ENCODE peak calls at places on chromosomes 11 and 22, in ten cellular contexts. One of them, this sample, is unnamed.

GRCh38 chr11:38818720-38819119 is 2220.7 kb upstream of the RAG2 start:
- DNase-seq in cardiac fibroblast: peak; percentile 9
- DNase-seq in BJ: no peak
- DNase-seq in brain microvascular endothelial cell: no peak
- DNase-seq in HAP-1: no peak
- DNase-seq in MM.1S: no peak
- DNase-seq in bronchial epithelial cell: peak; percentile 10
- DNase-seq in skeletal muscle cell: no peak
- DNase-seq in astrocyte of the spinal cord: no peak
- DNase-seq in esophagus muscularis mucosa: no peak
- DNase-seq in this sample: no peak

GRCh38 chr11:27795955-27796861 is 96.0 kb upstream of the BDNF start:
- DNase-seq in bronchial epithelial cell: peak; percentile 3
- DNase-seq in BJ: no peak
- DNase-seq in skeletal muscle cell: no peak
- DNase-seq in brain microvascular endothelial cell: no peak
- DNase-seq in HAP-1: peak; percentile 54
- DNase-seq in esophagus muscularis mucosa: no peak
- DNase-seq in cardiac fibroblast: no peak
- DNase-seq in astrocyte of the spinal cord: peak; percentile 49
- DNase-seq in MM.1S: no peak
- DNase-seq in this sample: no peak

GRCh38 chr11:130425156-130425555 is 3.3 kb downstream of the ADAMTS8 start:
- DNase-seq in HAP-1: no peak
- DNase-seq in MM.1S: no peak
- DNase-seq in bronchial epithelial cell: no peak
- DNase-seq in skeletal muscle cell: no peak
- DNase-seq in astrocyte of the spinal cord: no peak
- DNase-seq in cardiac fibroblast: no peak
- DNase-seq in esophagus muscularis mucosa: no peak
- DNase-seq in BJ: no peak
- DNase-seq in brain microvascular endothelial cell: no peak
- DNase-seq in this sample: no peak

GRCh38 chr11:88779551-88779950 is 286.2 kb downstream of the GRM5 start:
- DNase-seq in cardiac fibroblast: peak; percentile 55
- DNase-seq in bronchial epithelial cell: peak; percentile 83
- DNase-seq in HAP-1: no peak
- DNase-seq in astrocyte of the spinal cord: peak; percentile 91
- DNase-seq in BJ: peak; percentile 27
- DNase-seq in skeletal muscle cell: peak; percentile 85
- DNase-seq in esophagus muscularis mucosa: no peak
- DNase-seq in MM.1S: no peak
- DNase-seq in brain microvascular endothelial cell: peak; percentile 14
- DNase-seq in this sample: no peak

GRCh38 chr11:86396403-86396802 is 21.7 kb downstream of the CCDC81 start:
- DNase-seq in skeletal muscle cell: peak; percentile 40
- DNase-seq in bronchial epithelial cell: peak; percentile 47
- DNase-seq in brain microvascular endothelial cell: peak; percentile 54
- DNase-seq in esophagus muscularis mucosa: no peak
- DNase-seq in BJ: peak; percentile 41
- DNase-seq in HAP-1: no peak
- DNase-seq in cardiac fibroblast: peak; percentile 82
- DNase-seq in MM.1S: no peak
- DNase-seq in astrocyte of the spinal cord: peak; percentile 63
- DNase-seq in this sample: no peak

GRCh38 chr11:93081694-93082093 is 112.2 kb downstream of the MTNR1B start:
- DNase-seq in BJ: no peak
- DNase-seq in bronchial epithelial cell: no peak
- DNase-seq in skeletal muscle cell: no peak
- DNase-seq in cardiac fibroblast: no peak
- DNase-seq in MM.1S: no peak
- DNase-seq in brain microvascular endothelial cell: no peak
- DNase-seq in astrocyte of the spinal cord: no peak
- DNase-seq in esophagus muscularis mucosa: no peak
- DNase-seq in HAP-1: no peak
- DNase-seq in this sample: no peak

GRCh38 chr22:40400173-40400572 is 29.8 kb downstream of the SGSM3 start:
- DNase-seq in bronchial epithelial cell: no peak
- DNase-seq in MM.1S: no peak
- DNase-seq in HAP-1: no peak
- DNase-seq in esophagus muscularis mucosa: no peak
- DNase-seq in skeletal muscle cell: no peak
- DNase-seq in astrocyte of the spinal cord: no peak
- DNase-seq in BJ: no peak
- DNase-seq in brain microvascular endothelial cell: no peak
- DNase-seq in cardiac fibroblast: no peak
- DNase-seq in this sample: no peak

GRCh38 chr11:94400839-94401772 is at the start of gene GPR83:
- DNase-seq in BJ: no peak
- DNase-seq in HAP-1: no peak
- DNase-seq in astrocyte of the spinal cord: peak; percentile 5
- DNase-seq in bronchial epithelial cell: no peak
- DNase-seq in skeletal muscle cell: no peak
- DNase-seq in MM.1S: no peak
- DNase-seq in esophagus muscularis mucosa: no peak
- DNase-seq in brain microvascular endothelial cell: peak; percentile 11
- DNase-seq in cardiac fibroblast: peak; percentile 10
- DNase-seq in this sample: no peak

GRCh38 chr22:27405672-27406388 is 395.7 kb downstream of the MN1 start:
- DNase-seq in HAP-1: peak; percentile 32
- DNase-seq in astrocyte of the spinal cord: peak; percentile 38
- DNase-seq in MM.1S: peak; percentile 11
- DNase-seq in skeletal muscle cell: no peak
- DNase-seq in bronchial epithelial cell: peak; percentile 43
- DNase-seq in esophagus muscularis mucosa: no peak
- DNase-seq in brain microvascular endothelial cell: no peak
- DNase-seq in cardiac fibroblast: peak; percentile 69
- DNase-seq in BJ: no peak
- DNase-seq in this sample: no peak

GRCh38 chr11:100719362-100719761 is 32.3 kb downstream of the ARHGAP42 start:
- DNase-seq in bronchial epithelial cell: no peak
- DNase-seq in brain microvascular endothelial cell: no peak
- DNase-seq in skeletal muscle cell: no peak
- DNase-seq in MM.1S: no peak
- DNase-seq in BJ: no peak
- DNase-seq in HAP-1: no peak
- DNase-seq in cardiac fibroblast: peak; percentile 35
- DNase-seq in astrocyte of the spinal cord: peak; percentile 74
- DNase-seq in esophagus muscularis mucosa: no peak
- DNase-seq in this sample: no peak

GRCh38 chr11:11577932-11578331 is 43.9 kb downstream of the GALNT18 start:
- DNase-seq in brain microvascular endothelial cell: no peak
- DNase-seq in astrocyte of the spinal cord: no peak
- DNase-seq in HAP-1: no peak
- DNase-seq in esophagus muscularis mucosa: no peak
- DNase-seq in skeletal muscle cell: no peak
- DNase-seq in BJ: no peak
- DNase-seq in bronchial epithelial cell: no peak
- DNase-seq in MM.1S: no peak
- DNase-seq in cardiac fibroblast: no peak
- DNase-seq in this sample: no peak

GRCh38 chr11:15993360-15993759 is 363.0 kb downstream of the SOX6 start:
- DNase-seq in BJ: no peak
- DNase-seq in MM.1S: no peak
- DNase-seq in bronchial epithelial cell: no peak
- DNase-seq in skeletal muscle cell: no peak
- DNase-seq in esophagus muscularis mucosa: no peak
- DNase-seq in brain microvascular endothelial cell: no peak
- DNase-seq in HAP-1: no peak
- DNase-seq in astrocyte of the spinal cord: no peak
- DNase-seq in cardiac fibroblast: no peak
- DNase-seq in this sample: no peak
- H3K4me3 ChIP-seq in BJ: no peak overlapping the region
- H3K4me3 ChIP-seq in MM.1S: no peak overlapping the region
- H3K4me3 ChIP-seq in bronchial epithelial cell: no peak overlapping the region
- H3K4me3 ChIP-seq in skeletal muscle cell: no peak overlapping the region
- H3K4me3 ChIP-seq in esophagus muscularis mucosa: no peak overlapping the region
- H3K4me3 ChIP-seq in brain microvascular endothelial cell: no peak overlapping the region
- H3K4me3 ChIP-seq in HAP-1: no peak overlapping the region
- H3K4me3 ChIP-seq in astrocyte of the spinal cord: no peak overlapping the region
- H3K4me3 ChIP-seq in cardiac fibroblast: no peak overlapping the region
- H3K4me3 ChIP-seq in this sample: no peak overlapping the region

DNA sequence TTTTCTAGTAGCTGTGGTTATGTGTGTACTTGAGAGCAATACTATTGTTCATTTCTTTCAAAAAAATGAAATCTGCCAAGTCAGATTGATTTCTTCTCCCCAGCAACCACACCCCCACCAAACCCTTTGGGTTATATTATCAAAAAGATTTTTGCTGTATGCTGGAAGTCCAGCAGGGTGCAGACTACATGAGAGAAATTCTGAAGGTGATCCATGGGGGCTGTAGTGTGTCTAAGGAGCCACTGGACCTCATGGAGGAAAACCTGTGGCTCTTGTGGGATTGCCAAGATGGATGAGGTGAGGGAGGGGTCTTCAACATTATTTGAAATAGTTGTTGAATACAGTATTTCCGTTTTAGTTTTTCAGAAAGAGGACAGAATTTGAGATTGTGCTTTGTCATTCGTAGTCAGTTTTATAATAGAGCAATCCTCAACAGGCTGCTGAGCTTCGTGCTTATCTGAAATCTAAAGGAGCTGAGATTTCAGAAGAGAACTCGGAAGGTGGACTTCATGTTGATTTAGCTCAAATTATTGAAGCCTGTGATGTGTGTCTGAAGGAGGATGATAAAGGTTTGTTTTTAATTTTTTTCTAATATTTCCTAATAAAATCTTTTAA is 3.1 kb downstream of the EIF3M start:
- DNase-seq in esophagus muscularis mucosa: no peak
- DNase-seq in MM.1S: peak; percentile 22
- DNase-seq in skeletal muscle cell: no peak
- DNase-seq in brain microvascular endothelial cell: peak; percentile 29
- DNase-seq in astrocyte of the spinal cord: peak; percentile 15
- DNase-seq in HAP-1: peak; percentile 43
- DNase-seq in cardiac fibroblast: peak; percentile 47
- DNase-seq in BJ: no peak
- DNase-seq in bronchial epithelial cell: peak; percentile 27
- DNase-seq in this sample: no peak
- H3K4me3 ChIP-seq in esophagus muscularis mucosa: no peak overlapping the region
- H3K4me3 ChIP-seq in MM.1S: no peak overlapping the region
- H3K4me3 ChIP-seq in skeletal muscle cell: no peak overlapping the region
- H3K4me3 ChIP-seq in brain microvascular endothelial cell: no peak overlapping the region
- H3K4me3 ChIP-seq in astrocyte of the spinal cord: no peak overlapping the region
- H3K4me3 ChIP-seq in HAP-1: peak overlapping the region; percentile 87
- H3K4me3 ChIP-seq in cardiac fibroblast: no peak overlapping the region
- H3K4me3 ChIP-seq in BJ: no peak overlapping the region
- H3K4me3 ChIP-seq in bronchial epithelial cell: no peak overlapping the region
- H3K4me3 ChIP-seq in this sample: no peak overlapping the region

GRCh38 chr22:42929838-42930155 is 72.7 kb upstream of the ARFGAP3 start:
- DNase-seq in brain microvascular endothelial cell: no peak
- DNase-seq in MM.1S: no peak
- DNase-seq in cardiac fibroblast: no peak
- DNase-seq in HAP-1: no peak
- DNase-seq in astrocyte of the spinal cord: no peak
- DNase-seq in skeletal muscle cell: no peak
- DNase-seq in BJ: no peak
- DNase-seq in bronchial epithelial cell: no peak
- DNase-seq in esophagus muscularis mucosa: no peak
- DNase-seq in this sample: no peak
- H3K4me3 ChIP-seq in brain microvascular endothelial cell: no peak overlapping the region
- H3K4me3 ChIP-seq in MM.1S: no peak overlapping the region
- H3K4me3 ChIP-seq in cardiac fibroblast: no peak overlapping the region
- H3K4me3 ChIP-seq in HAP-1: no peak overlapping the region
- H3K4me3 ChIP-seq in astrocyte of the spinal cord: no peak overlapping the region
- H3K4me3 ChIP-seq in skeletal muscle cell: no peak overlapping the region
- H3K4me3 ChIP-seq in BJ: no peak overlapping the region
- H3K4me3 ChIP-seq in bronchial epithelial cell: no peak overlapping the region
- H3K4me3 ChIP-seq in esophagus muscularis mucosa: no peak overlapping the region
- H3K4me3 ChIP-seq in this sample: no peak overlapping the region

GRCh38 chr22:36409911-36410756 is 22.4 kb upstream of the MYH9 start:
- DNase-seq in brain microvascular endothelial cell: no peak
- DNase-seq in skeletal muscle cell: no peak
- DNase-seq in bronchial epithelial cell: peak; percentile 97
- DNase-seq in esophagus muscularis mucosa: no peak
- DNase-seq in BJ: no peak
- DNase-seq in cardiac fibroblast: no peak
- DNase-seq in MM.1S: no peak
- DNase-seq in astrocyte of the spinal cord: peak; percentile 72
- DNase-seq in HAP-1: no peak
- DNase-seq in this sample: peak; percentile 45
- H3K4me3 ChIP-seq in brain microvascular endothelial cell: peak overlapping the region; percentile 29
- H3K4me3 ChIP-seq in skeletal muscle cell: peak overlapping the region; percentile 21
- H3K4me3 ChIP-seq in bronchial epithelial cell: peak overlapping the region; percentile 44
- H3K4me3 ChIP-seq in esophagus muscularis mucosa: peak overlapping the region; percentile 30
- H3K4me3 ChIP-seq in BJ: peak overlapping the region; percentile 23
- H3K4me3 ChIP-seq in cardiac fibroblast: no peak overlapping the region
- H3K4me3 ChIP-seq in MM.1S: no peak overlapping the region
- H3K4me3 ChIP-seq in astrocyte of the spinal cord: peak overlapping the region; percentile 21
- H3K4me3 ChIP-seq in HAP-1: no peak overlapping the region
- H3K4me3 ChIP-seq in this sample: peak overlapping the region; percentile 64

DNA sequence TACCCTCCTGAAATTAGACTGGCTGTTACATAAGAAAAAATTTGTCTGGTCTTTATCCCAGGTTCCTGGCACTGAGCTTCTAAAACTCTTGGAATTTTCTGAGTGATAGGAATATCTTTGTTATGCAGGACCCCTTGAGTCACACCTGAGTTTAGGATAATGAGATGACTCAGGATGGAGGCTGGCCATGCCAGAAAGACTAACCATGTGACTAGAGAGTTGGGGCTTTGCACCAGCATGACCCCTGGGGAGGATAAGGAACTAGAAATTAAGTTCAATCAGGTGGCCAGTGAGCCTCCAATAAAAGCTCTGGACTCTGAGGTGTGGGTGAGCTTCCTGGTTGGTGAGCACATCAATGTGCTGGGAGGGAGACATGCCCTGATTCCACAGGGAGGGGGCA is 88.1 kb downstream of the XRRA1 start:
- DNase-seq in astrocyte of the spinal cord: no peak
- DNase-seq in cardiac fibroblast: no peak
- DNase-seq in skeletal muscle cell: no peak
- DNase-seq in bronchial epithelial cell: peak; percentile 10
- DNase-seq in HAP-1: no peak
- DNase-seq in MM.1S: no peak
- DNase-seq in BJ: no peak
- DNase-seq in esophagus muscularis mucosa: no peak
- DNase-seq in brain microvascular endothelial cell: no peak
- DNase-seq in this sample: no peak
- H3K4me3 ChIP-seq in astrocyte of the spinal cord: no peak overlapping the region
- H3K4me3 ChIP-seq in cardiac fibroblast: no peak overlapping the region
- H3K4me3 ChIP-seq in skeletal muscle cell: no peak overlapping the region
- H3K4me3 ChIP-seq in bronchial epithelial cell: no peak overlapping the region
- H3K4me3 ChIP-seq in HAP-1: no peak overlapping the region
- H3K4me3 ChIP-seq in MM.1S: no peak overlapping the region
- H3K4me3 ChIP-seq in BJ: no peak overlapping the region
- H3K4me3 ChIP-seq in esophagus muscularis mucosa: no peak overlapping the region
- H3K4me3 ChIP-seq in brain microvascular endothelial cell: no peak overlapping the region
- H3K4me3 ChIP-seq in this sample: no peak overlapping the region